ENCODE peak calls at places on chromosomes 16 and 17, in four cellular contexts. I is WTC11, K is H1, M is K562. Z is an unnamed sample.

GRCh38 chr16:15523092-15523541 is 88.7 kb downstream of the BMERB1 start:
- DNase-seq in K (no peak), I (peak; percentile 18), M (no peak), Z (no peak)

GRCh38 chr16:65548470-65548869 is 426.6 kb upstream of the CDH11 start:
- DNase-seq in K (no peak), I (peak; percentile 21), M (no peak), Z (peak; percentile 45)

GRCh38 chr16:88633684-88634140 is 4.7 kb upstream of the IL17C start:
- DNase-seq in K (no peak), I (peak; percentile 67), M (peak; percentile 74), Z (peak; percentile 60)

GRCh38 chr16:8625491-8626087 is 4.1 kb downstream of the METTL22 start:
- DNase-seq in I (no peak), K (no peak), M (no peak), Z (no peak)

GRCh38 chr16:83878838-83879237 is 20.1 kb upstream of the MLYCD start:
- DNase-seq in M (no peak), K (no peak), I (no peak), Z (peak; percentile 44)

GRCh38 chr17:63332286-63332685 is 113.8 kb downstream of the CYB561 start:
- DNase-seq in I (no peak), M (no peak), K (no peak), Z (no peak)

GRCh38 chr16:14364386-14365199 is 265.5 kb downstream of the PARN start:
- DNase-seq in M (no peak), I (peak; percentile 30), K (no peak), Z (no peak)

GRCh38 chr16:79758615-79759346 is 158.2 kb upstream of the MAF start:
- DNase-seq in I (no peak), K (no peak), M (no peak), Z (no peak)

GRCh38 chr17:36464765-36465088 is 21.8 kb upstream of the ZNHIT3 start:
- DNase-seq in M (no peak), I (peak; percentile 32), K (no peak), Z (no peak)

GRCh38 chr16:69105501-69106361 is at the start of gene HAS3:
- DNase-seq in I (peak; percentile 74), K (peak; percentile 64), M (peak; percentile 61), Z (peak; percentile 90)

GRCh38 chr16:19127674-19128131 is 13.9 kb downstream of the ITPRIPL2 start:
- DNase-seq in M (no peak), I (no peak), K (no peak), Z (no peak)

GRCh38 chr17:80586464-80587228 is 42.0 kb downstream of the RPTOR start:
- DNase-seq in I (no peak), M (no peak), K (no peak), Z (peak; percentile 95)

GRCh38 chr16:54447606-54448440 is 161.2 kb upstream of the IRX3 start:
- DNase-seq in I (no peak), M (peak; percentile 82), K (no peak), Z (no peak)

GRCh38 chr16:9854665-9855064 is 327.6 kb downstream of the GRIN2A start:
- DNase-seq in I (no peak), M (no peak), K (no peak), Z (no peak)

GRCh38 chr17:8872036-8872704 is 4.7 kb upstream of the PIK3R6 start:
- DNase-seq in K (no peak), I (no peak), M (no peak), Z (no peak)

GRCh38 chr17:50630524-50631194 is 4.0 kb upstream of the ABCC3 start:
- DNase-seq in I (peak; percentile 79), M (peak; percentile 44), K (no peak), Z (peak; percentile 89)

GRCh38 chr16:14244344-14245010 is 173.4 kb downstream of the MRTFB start:
- DNase-seq in K (no peak), M (no peak), I (no peak), Z (no peak)

GRCh38 chr17:7862692-7863437 is 5.1 kb downstream of the CYB5D1 start:
- DNase-seq in I (peak; percentile 77), M (peak; percentile 30), K (no peak), Z (peak; percentile 71)

GRCh38 chr17:33459078-33459940 is 166.2 kb upstream of the ASIC2 start:
- DNase-seq in K (no peak), I (peak; percentile 31), M (no peak), Z (no peak)

GRCh38 chr17:75110307-75110937 is 653 bp downstream of the ARMC7 start:
- DNase-seq in K (no peak), M (no peak), I (peak; percentile 51), Z (no peak)

GRCh38 chr16:22232277-22233049 is 26.4 kb downstream of the EEF2K start:
- DNase-seq in M (no peak), I (no peak), K (no peak), Z (no peak)

GRCh38 chr17:82772026-82772425 is 20.2 kb downstream of the TBCD start:
- DNase-seq in I (no peak), M (no peak), K (no peak), Z (no peak)

GRCh38 chr16:71185366-71185765 is 45.2 kb downstream of the HYDIN start:
- DNase-seq in M (no peak), I (no peak), K (no peak), Z (no peak)

GRCh38 chr17:42667088-42667951 is 8.2 kb downstream of the TUBG2 start:
- DNase-seq in K (no peak), I (no peak), M (no peak), Z (peak; percentile 85)

GRCh38 chr17:75087558-75088453 is at the start of gene SLC16A5:
- DNase-seq in K (peak; percentile 75), I (peak; percentile 95), M (peak; percentile 88), Z (no peak)

GRCh38 chr17:76382305-76382802 is 2.1 kb upstream of the SPHK1 start:
- DNase-seq in K (no peak), I (peak; percentile 77), M (no peak), Z (peak; percentile 54)

GRCh38 chr17:75695141-75695829 is 26.0 kb upstream of the ITGB4 start:
- DNase-seq in K (no peak), I (no peak), M (no peak), Z (no peak)

GRCh38 chr16:14168146-14168545 is 97.0 kb downstream of the MRTFB start:
- DNase-seq in K (no peak), M (peak; percentile 17), I (no peak), Z (no peak)

GRCh38 chr16:83138976-83139690 is 512.4 kb downstream of the CDH13 start:
- DNase-seq in K (no peak), I (no peak), M (no peak), Z (no peak)

GRCh38 chr17:72192409-72193192 is 71.8 kb downstream of the SOX9 start:
- DNase-seq in K (no peak), M (no peak), I (no peak), Z (no peak)

DNA sequence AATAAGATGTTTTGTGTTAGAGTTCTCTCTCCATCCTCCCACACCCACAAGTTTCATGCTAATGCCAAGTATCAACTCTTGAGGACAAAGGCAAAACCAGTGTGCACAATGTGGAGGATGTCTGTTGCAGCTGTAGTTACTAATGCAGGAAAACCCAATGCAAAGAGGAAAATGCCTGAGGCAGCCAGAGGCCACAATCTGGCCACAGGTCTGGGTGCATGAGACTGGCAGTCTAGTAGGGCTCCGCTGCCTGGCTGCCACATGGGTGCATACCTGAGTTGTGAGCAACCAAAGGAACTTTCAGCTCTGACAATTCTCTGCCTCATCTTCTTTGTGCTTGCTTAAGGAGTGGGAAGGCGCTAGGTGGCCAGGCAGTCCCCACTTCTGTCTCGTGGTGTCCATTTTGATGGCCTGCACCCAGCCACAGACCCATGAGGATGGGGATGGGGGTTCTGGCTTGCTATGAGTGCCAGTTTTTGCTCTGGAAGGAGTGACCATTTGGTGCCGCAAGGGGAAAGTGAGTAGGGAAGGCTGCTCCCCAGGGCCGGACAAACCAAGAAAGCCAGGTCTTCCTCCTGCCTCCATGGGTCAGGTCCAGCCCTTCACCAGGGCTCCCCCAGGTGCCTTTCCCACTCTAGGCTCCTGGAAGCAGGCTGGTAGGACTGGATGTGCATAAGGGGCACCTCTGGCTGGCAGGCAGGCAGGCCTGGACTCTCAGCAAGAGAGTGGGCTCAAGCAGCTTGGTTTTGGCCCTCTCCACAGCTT is 4.2 kb upstream of the GFOD2 start:
- DNase-seq in K (no peak), I (no peak), M (no peak), Z (no peak)
- TF ChIP-seq TEAD4 in K (no peak), I (no peak), M (no peak), Z (no peak)

GRCh38 chr17:2337152-2337810 is at the start of gene SGSM2:
- DNase-seq in M (peak; percentile 73), K (no peak), I (peak; percentile 49), Z (peak; percentile 98)

GRCh38 chr17:2343421-2343820 is 6.1 kb downstream of the SGSM2 start:
- DNase-seq in I (no peak), M (no peak), K (no peak), Z (no peak)

GRCh38 chr17:2336215-2337151 is at the start of gene TSR1:
- DNase-seq in I (peak; percentile 90), K (peak; percentile 67), M (peak; percentile 94), Z (peak; percentile 97)

GRCh38 chr17:2335726-2336214 is 487 bp downstream of the TSR1 start:
- DNase-seq in K (no peak), M (no peak), I (no peak), Z (peak; percentile 40)

GRCh38 chr17:2337811-2338657 is 733 bp downstream of the SGSM2 start:
- DNase-seq in M (peak; percentile 65), K (no peak), I (peak; percentile 63), Z (peak; percentile 94)
- TF ChIP-seq TEAD4 in M (no peak), K (no peak), I (no peak), Z (no peak)

GRCh38 chr17:27627514-27627913 is 3.5 kb upstream of the LGALS9 start:
- DNase-seq in K (no peak), I (no peak), M (no peak), Z (no peak)
- TF ChIP-seq TEAD4 in K (no peak), I (no peak), M (no peak), Z (no peak)

GRCh38 chr17:77728022-77728671 is 230.4 kb upstream of the TNRC6C start:
- DNase-seq in K (no peak), M (no peak), I (no peak), Z (peak; percentile 62)

GRCh38 chr17:77727216-77727615 is 231.3 kb upstream of the TNRC6C start:
- DNase-seq in I (no peak), M (no peak), K (no peak), Z (no peak)

GRCh38 chr17:77725851-77726250 is 232.7 kb upstream of the TNRC6C start:
- DNase-seq in K (no peak), M (no peak), I (peak; percentile 4), Z (no peak)

GRCh38 chr17:77724876-77725615 is 233.5 kb upstream of the TNRC6C start:
- DNase-seq in M (no peak), K (no peak), I (no peak), Z (no peak)

DNA sequence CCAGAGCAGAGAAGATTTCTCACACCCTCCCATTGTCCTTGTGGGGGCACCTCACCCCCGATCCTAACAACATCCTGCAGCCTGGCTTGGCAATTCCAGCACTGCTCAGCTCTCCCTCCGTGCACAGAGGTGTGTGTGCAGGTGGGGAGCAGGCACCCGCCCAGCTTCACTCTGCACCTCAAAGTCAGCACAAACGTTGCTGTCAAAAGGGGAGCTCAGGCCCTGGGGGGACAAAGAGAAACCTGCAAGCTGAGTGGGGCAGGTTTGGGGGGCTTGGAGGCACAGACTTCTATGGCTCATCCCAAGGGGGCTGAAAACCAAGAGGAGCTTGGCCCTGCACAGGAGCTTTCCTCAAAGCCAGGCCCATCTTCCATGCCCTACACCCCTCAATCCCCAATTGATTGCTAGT is 231.9 kb upstream of the TNRC6C start:
- DNase-seq in I (peak; percentile 7), K (no peak), M (no peak), Z (no peak)
- TF ChIP-seq TEAD4 in I (no peak), K (no peak), M (no peak), Z (no peak)